ENCODE peak calls at places on chromosomes 3 and 15, in nine cellular contexts. One of them, this sample, is unnamed.

GRCh38 chr3:15081960-15082664 is 16.8 kb downstream of the RBSN start:
- DNase-seq in heart left ventricle: no peak
- DNase-seq in tibial artery: no peak
- DNase-seq in fibroblast of mammary gland: peak
- DNase-seq in astrocyte of the spinal cord: no peak
- DNase-seq in GM06990: no peak
- DNase-seq in PC-3: peak
- DNase-seq in H1: no peak
- DNase-seq in brain microvascular endothelial cell: peak
- DNase-seq in this sample: no peak

GRCh38 chr3:148319960-148320359 is 377.7 kb upstream of the AGTR1 start:
- DNase-seq in heart left ventricle: no peak
- DNase-seq in H1: no peak
- DNase-seq in tibial artery: no peak
- DNase-seq in astrocyte of the spinal cord: no peak
- DNase-seq in GM06990: no peak
- DNase-seq in fibroblast of mammary gland: peak
- DNase-seq in brain microvascular endothelial cell: no peak
- DNase-seq in PC-3: no peak
- DNase-seq in this sample: no peak

GRCh38 chr15:86010398-86010797 is 69.3 kb upstream of the AGBL1 start:
- DNase-seq in tibial artery: no peak
- DNase-seq in PC-3: no peak
- DNase-seq in fibroblast of mammary gland: no peak
- DNase-seq in GM06990: no peak
- DNase-seq in brain microvascular endothelial cell: no peak
- DNase-seq in H1: no peak
- DNase-seq in heart left ventricle: no peak
- DNase-seq in astrocyte of the spinal cord: no peak
- DNase-seq in this sample: no peak

GRCh38 chr3:155491696-155492095 is 198.2 kb upstream of the STRIT1 start:
- DNase-seq in PC-3: peak
- DNase-seq in astrocyte of the spinal cord: no peak
- DNase-seq in heart left ventricle: no peak
- DNase-seq in GM06990: no peak
- DNase-seq in brain microvascular endothelial cell: no peak
- DNase-seq in H1: no peak
- DNase-seq in tibial artery: no peak
- DNase-seq in fibroblast of mammary gland: no peak
- DNase-seq in this sample: no peak

GRCh38 chr15:66679657-66680108 is 22.4 kb upstream of the SMAD6 start:
- DNase-seq in PC-3: no peak
- DNase-seq in fibroblast of mammary gland: no peak
- DNase-seq in heart left ventricle: peak
- DNase-seq in astrocyte of the spinal cord: no peak
- DNase-seq in H1: peak
- DNase-seq in GM06990: no peak
- DNase-seq in brain microvascular endothelial cell: peak
- DNase-seq in tibial artery: no peak
- DNase-seq in this sample: no peak

GRCh38 chr15:29045717-29046116 is 159.9 kb downstream of the APBA2 start:
- DNase-seq in GM06990: no peak
- DNase-seq in heart left ventricle: no peak
- DNase-seq in astrocyte of the spinal cord: peak
- DNase-seq in brain microvascular endothelial cell: peak
- DNase-seq in fibroblast of mammary gland: peak
- DNase-seq in PC-3: peak
- DNase-seq in H1: no peak
- DNase-seq in tibial artery: no peak
- DNase-seq in this sample: no peak

GRCh38 chr3:52277071-52277964 is 1.1 kb downstream of the WDR82 start:
- DNase-seq in GM06990: peak
- DNase-seq in H1: peak
- DNase-seq in brain microvascular endothelial cell: peak
- DNase-seq in PC-3: peak
- DNase-seq in astrocyte of the spinal cord: peak
- DNase-seq in heart left ventricle: peak
- DNase-seq in tibial artery: peak
- DNase-seq in fibroblast of mammary gland: peak
- DNase-seq in this sample: peak

GRCh38 chr3:168272343-168272984 is 176.7 kb upstream of the GOLIM4 start:
- DNase-seq in brain microvascular endothelial cell: peak
- DNase-seq in fibroblast of mammary gland: no peak
- DNase-seq in tibial artery: no peak
- DNase-seq in PC-3: peak
- DNase-seq in astrocyte of the spinal cord: peak
- DNase-seq in heart left ventricle: no peak
- DNase-seq in GM06990: no peak
- DNase-seq in H1: no peak
- DNase-seq in this sample: no peak

GRCh38 chr3:104102386-104102785 is 1264.3 kb upstream of the ALCAM start:
- DNase-seq in H1: peak
- DNase-seq in astrocyte of the spinal cord: peak
- DNase-seq in tibial artery: no peak
- DNase-seq in fibroblast of mammary gland: peak
- DNase-seq in heart left ventricle: no peak
- DNase-seq in PC-3: peak
- DNase-seq in brain microvascular endothelial cell: peak
- DNase-seq in GM06990: peak
- DNase-seq in this sample: peak

GRCh38 chr15:83099290-83099689 is 8.2 kb upstream of the TM6SF1 start:
- DNase-seq in PC-3: no peak
- DNase-seq in brain microvascular endothelial cell: no peak
- DNase-seq in H1: no peak
- DNase-seq in fibroblast of mammary gland: no peak
- DNase-seq in astrocyte of the spinal cord: no peak
- DNase-seq in GM06990: no peak
- DNase-seq in tibial artery: no peak
- DNase-seq in heart left ventricle: no peak
- DNase-seq in this sample: no peak

GRCh38 chr15:40764766-40765136 is 883 bp downstream of the GCHFR start:
- DNase-seq in tibial artery: no peak
- DNase-seq in GM06990: no peak
- DNase-seq in astrocyte of the spinal cord: no peak
- DNase-seq in H1: no peak
- DNase-seq in fibroblast of mammary gland: no peak
- DNase-seq in PC-3: no peak
- DNase-seq in heart left ventricle: no peak
- DNase-seq in brain microvascular endothelial cell: no peak
- DNase-seq in this sample: no peak

GRCh38 chr3:124397088-124397487 is 333.2 kb upstream of the UMPS start:
- DNase-seq in PC-3: no peak
- DNase-seq in H1: no peak
- DNase-seq in tibial artery: no peak
- DNase-seq in fibroblast of mammary gland: no peak
- DNase-seq in brain microvascular endothelial cell: no peak
- DNase-seq in astrocyte of the spinal cord: no peak
- DNase-seq in heart left ventricle: no peak
- DNase-seq in GM06990: no peak
- DNase-seq in this sample: no peak

GRCh38 chr3:119580148-119580760 is 962 bp downstream of the ADPRH start:
- DNase-seq in H1: peak
- DNase-seq in brain microvascular endothelial cell: peak
- DNase-seq in heart left ventricle: peak
- DNase-seq in GM06990: no peak
- DNase-seq in fibroblast of mammary gland: peak
- DNase-seq in PC-3: no peak
- DNase-seq in tibial artery: peak
- DNase-seq in astrocyte of the spinal cord: no peak
- DNase-seq in this sample: peak
- TF ChIP-seq CTCF in H1: no peak
- TF ChIP-seq CTCF in brain microvascular endothelial cell: no peak
- TF ChIP-seq CTCF in heart left ventricle: no peak
- TF ChIP-seq CTCF in GM06990: no peak
- TF ChIP-seq CTCF in fibroblast of mammary gland: no peak
- TF ChIP-seq CTCF in PC-3: no peak
- TF ChIP-seq CTCF in tibial artery: no peak
- TF ChIP-seq CTCF in astrocyte of the spinal cord: no peak
- TF ChIP-seq CTCF in this sample: no peak

DNA sequence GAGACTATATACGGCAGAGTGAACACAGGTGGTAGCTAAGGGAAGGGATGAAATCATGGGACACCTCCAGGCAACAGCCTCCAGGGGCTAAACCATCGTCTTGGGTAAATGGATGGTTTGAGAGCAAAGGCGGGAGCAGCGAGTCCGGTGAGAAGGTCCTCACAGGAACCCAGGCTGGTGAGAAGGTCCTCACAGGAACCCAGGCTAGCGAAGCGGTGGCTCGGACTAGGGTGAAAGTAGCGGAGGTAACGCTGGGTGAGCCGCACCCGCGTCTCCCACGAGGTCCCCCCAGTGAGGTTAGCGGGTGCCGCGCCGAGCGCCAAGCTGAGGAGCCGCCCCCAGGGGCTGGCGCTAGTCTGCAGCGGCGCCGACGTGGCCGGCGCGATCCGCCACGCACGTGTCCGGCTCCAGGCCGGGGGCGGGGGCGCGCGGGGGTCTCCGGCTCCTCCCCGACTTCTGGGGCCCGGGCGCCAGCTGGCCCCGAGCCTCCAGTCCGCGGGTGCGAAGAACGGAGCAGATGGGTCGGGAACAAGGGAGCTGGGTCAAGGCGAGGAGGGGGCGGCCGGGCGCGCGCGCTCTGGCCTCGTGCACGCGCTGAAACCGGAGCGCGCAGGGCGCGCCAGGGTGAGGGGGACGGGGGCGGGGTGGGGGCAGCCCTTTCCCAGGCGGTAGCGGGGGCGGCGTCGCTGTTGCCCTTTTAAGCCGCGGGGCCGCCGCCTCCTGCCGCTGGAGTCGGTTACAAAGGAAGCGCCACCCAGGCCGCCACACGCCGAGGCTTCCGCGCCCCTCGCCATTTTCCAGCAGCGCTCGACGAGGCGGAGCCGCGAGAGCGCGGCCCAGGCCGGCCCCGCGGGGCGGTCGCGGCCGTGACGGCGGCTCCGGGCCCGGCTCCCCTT is at the start of gene UBE2Q2:
- DNase-seq in tibial artery: peak
- DNase-seq in H1: peak
- DNase-seq in fibroblast of mammary gland: peak
- DNase-seq in PC-3: peak
- DNase-seq in brain microvascular endothelial cell: peak
- DNase-seq in astrocyte of the spinal cord: peak
- DNase-seq in heart left ventricle: peak
- DNase-seq in GM06990: peak
- DNase-seq in this sample: peak
- TF ChIP-seq CTCF in tibial artery: no peak
- TF ChIP-seq CTCF in H1: peak
- TF ChIP-seq CTCF in fibroblast of mammary gland: no peak
- TF ChIP-seq CTCF in PC-3: no peak
- TF ChIP-seq CTCF in brain microvascular endothelial cell: peak
- TF ChIP-seq CTCF in astrocyte of the spinal cord: no peak
- TF ChIP-seq CTCF in heart left ventricle: no peak
- TF ChIP-seq CTCF in GM06990: no peak
- TF ChIP-seq CTCF in this sample: no peak

GRCh38 chr15:39628131-39628482 is 47.2 kb downstream of the THBS1 start:
- DNase-seq in heart left ventricle: peak
- DNase-seq in astrocyte of the spinal cord: no peak
- DNase-seq in PC-3: no peak
- DNase-seq in fibroblast of mammary gland: no peak
- DNase-seq in tibial artery: no peak
- DNase-seq in GM06990: no peak
- DNase-seq in brain microvascular endothelial cell: no peak
- DNase-seq in H1: no peak
- DNase-seq in this sample: no peak
- TF ChIP-seq CTCF in heart left ventricle: peak
- TF ChIP-seq CTCF in astrocyte of the spinal cord: no peak
- TF ChIP-seq CTCF in PC-3: peak
- TF ChIP-seq CTCF in fibroblast of mammary gland: peak
- TF ChIP-seq CTCF in tibial artery: no peak
- TF ChIP-seq CTCF in GM06990: peak
- TF ChIP-seq CTCF in brain microvascular endothelial cell: peak
- TF ChIP-seq CTCF in H1: peak
- TF ChIP-seq CTCF in this sample: no peak

GRCh38 chr15:49297584-49297983 is 125.5 kb upstream of the FGF7 start:
- DNase-seq in H1: no peak
- DNase-seq in fibroblast of mammary gland: no peak
- DNase-seq in PC-3: no peak
- DNase-seq in heart left ventricle: no peak
- DNase-seq in tibial artery: no peak
- DNase-seq in brain microvascular endothelial cell: no peak
- DNase-seq in GM06990: no peak
- DNase-seq in astrocyte of the spinal cord: no peak
- DNase-seq in this sample: no peak
- TF ChIP-seq CTCF in H1: no peak
- TF ChIP-seq CTCF in fibroblast of mammary gland: no peak
- TF ChIP-seq CTCF in PC-3: no peak
- TF ChIP-seq CTCF in heart left ventricle: no peak
- TF ChIP-seq CTCF in tibial artery: no peak
- TF ChIP-seq CTCF in brain microvascular endothelial cell: no peak
- TF ChIP-seq CTCF in GM06990: no peak
- TF ChIP-seq CTCF in astrocyte of the spinal cord: no peak
- TF ChIP-seq CTCF in this sample: no peak

DNA sequence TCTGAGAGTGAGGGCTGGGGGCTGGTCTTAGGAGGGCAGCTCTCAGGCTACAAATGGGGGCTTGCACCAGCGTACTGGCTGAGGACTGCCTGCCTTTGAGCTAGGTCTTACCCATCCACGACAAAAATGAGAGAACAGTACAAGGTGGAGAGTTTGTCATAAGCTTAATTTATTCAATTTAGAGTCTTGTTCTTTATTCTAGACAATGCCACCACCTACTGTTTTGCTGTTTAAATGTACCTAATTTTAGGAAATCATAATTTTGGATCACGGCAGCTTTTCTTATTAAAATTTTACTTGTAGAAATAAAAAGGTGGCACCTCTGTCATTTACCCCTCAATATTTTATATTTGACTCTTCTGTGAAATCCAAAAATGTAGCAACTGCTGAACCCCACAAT is 88.4 kb downstream of the SLCO3A1 start:
- DNase-seq in GM06990: no peak
- DNase-seq in fibroblast of mammary gland: peak
- DNase-seq in astrocyte of the spinal cord: no peak
- DNase-seq in heart left ventricle: no peak
- DNase-seq in brain microvascular endothelial cell: no peak
- DNase-seq in H1: no peak
- DNase-seq in PC-3: peak
- DNase-seq in tibial artery: no peak
- DNase-seq in this sample: no peak
- TF ChIP-seq CTCF in GM06990: peak
- TF ChIP-seq CTCF in fibroblast of mammary gland: no peak
- TF ChIP-seq CTCF in astrocyte of the spinal cord: no peak
- TF ChIP-seq CTCF in heart left ventricle: peak
- TF ChIP-seq CTCF in brain microvascular endothelial cell: no peak
- TF ChIP-seq CTCF in H1: no peak
- TF ChIP-seq CTCF in PC-3: no peak
- TF ChIP-seq CTCF in tibial artery: no peak
- TF ChIP-seq CTCF in this sample: no peak

DNA sequence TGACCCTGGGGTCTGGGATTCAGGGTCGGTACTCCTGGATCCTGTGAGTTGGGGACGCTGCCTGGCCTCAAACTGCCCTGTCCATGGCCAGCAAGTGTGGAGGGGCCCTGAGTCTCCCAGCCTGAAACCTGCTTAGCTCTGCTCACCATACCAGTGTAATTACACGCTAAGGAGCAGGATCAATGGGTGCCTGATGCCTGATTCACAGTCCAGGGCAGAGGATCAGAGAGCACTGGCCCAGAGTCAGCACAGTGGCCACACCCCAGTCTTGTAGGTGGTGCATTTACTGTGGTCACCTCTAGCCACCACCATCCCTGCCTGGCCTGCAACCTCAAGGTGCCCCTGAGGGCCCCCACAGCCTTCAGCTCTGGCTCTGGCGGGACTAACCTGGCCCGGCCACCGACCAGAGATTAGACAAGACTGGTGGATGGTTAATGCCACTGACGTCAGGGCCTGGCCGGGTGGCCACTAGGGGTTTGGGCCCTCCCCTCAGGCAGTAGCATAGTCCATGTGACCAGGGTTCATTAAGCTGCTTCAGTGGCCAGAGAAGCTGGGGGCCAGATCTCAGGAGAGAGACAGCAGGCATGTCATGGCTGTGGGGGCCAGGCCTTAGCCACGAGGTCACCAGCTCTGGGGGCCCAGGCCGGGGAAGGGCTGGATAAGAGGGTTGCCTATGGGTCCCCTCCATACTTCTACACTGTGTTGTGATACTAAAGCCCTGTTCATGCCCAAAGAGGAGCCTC is 3.3 kb upstream of the SLC38A3 start:
- DNase-seq in tibial artery: no peak
- DNase-seq in H1: no peak
- DNase-seq in brain microvascular endothelial cell: no peak
- DNase-seq in fibroblast of mammary gland: no peak
- DNase-seq in heart left ventricle: no peak
- DNase-seq in astrocyte of the spinal cord: no peak
- DNase-seq in GM06990: no peak
- DNase-seq in PC-3: no peak
- DNase-seq in this sample: no peak
- TF ChIP-seq CTCF in tibial artery: no peak
- TF ChIP-seq CTCF in H1: no peak
- TF ChIP-seq CTCF in brain microvascular endothelial cell: no peak
- TF ChIP-seq CTCF in fibroblast of mammary gland: no peak
- TF ChIP-seq CTCF in heart left ventricle: no peak
- TF ChIP-seq CTCF in astrocyte of the spinal cord: no peak
- TF ChIP-seq CTCF in GM06990: no peak
- TF ChIP-seq CTCF in PC-3: no peak
- TF ChIP-seq CTCF in this sample: no peak

This sample was measured in GM13977.